ENCODE peak calls at places on chromosomes 11 and 22, in five cellular contexts. W is stimulated activated CD4-positive, alpha-beta T cell treated with anti-CD3 and anti-CD28 coated beads, Interleukin-2, amount 100 ng/mL, for 24 hours; A is LNCaP clone FGC; E is CD8-positive, alpha-beta memory T cell; M is erythroblast. N is an unnamed sample.

GRCh38 chr22:19429950-19430889 is 1.3 kb downstream of the HIRA start:
- DNase-seq in M (peak), W (peak), E (peak), A (no peak), N (peak)

GRCh38 chr11:31995031-31995430 is 95.8 kb upstream of the RCN1 start:
- DNase-seq in W (no peak), M (no peak), E (no peak), A (no peak), N (no peak)

GRCh38 chr22:44736581-44737413 is 15.6 kb upstream of the ARHGAP8 start:
- DNase-seq in E (no peak), W (no peak), M (no peak), A (no peak), N (no peak)

GRCh38 chr11:118304227-118304808 is at the start of gene CD3E:
- DNase-seq in E (peak), W (peak), M (no peak), A (no peak), N (no peak)

GRCh38 chr11:27910186-27910941 is 197.6 kb downstream of the KIF18A start:
- DNase-seq in A (no peak), M (no peak), E (no peak), W (no peak), N (no peak)

GRCh38 chr11:73283316-73284035 is 11.3 kb downstream of the P2RY6 start:
- DNase-seq in M (no peak), W (no peak), E (no peak), A (no peak), N (no peak)

GRCh38 chr11:37352485-37352884 is 754.4 kb upstream of the RAG2 start:
- DNase-seq in E (no peak), M (no peak), W (no peak), A (no peak), N (no peak)

GRCh38 chr11:69448471-69449284 is 32.8 kb upstream of the LINC01488 start:
- DNase-seq in A (no peak), W (no peak), E (peak), M (no peak), N (no peak)

GRCh38 chr11:67022341-67022933 is 497 bp upstream of the SYT12 start:
- DNase-seq in E (no peak), W (no peak), M (no peak), A (no peak), N (no peak)

GRCh38 chr11:35621620-35622019 is 3.4 kb downstream of the FJX1 start:
- DNase-seq in E (no peak), M (no peak), W (no peak), A (peak), N (no peak)

GRCh38 chr22:20953668-20954500 is 13.2 kb upstream of the AIFM3 start:
- DNase-seq in W (no peak), E (no peak), M (peak), A (no peak), N (no peak)

GRCh38 chr11:75565221-75565814 is 3.3 kb downstream of the SERPINH1 start:
- DNase-seq in E (no peak), M (no peak), A (no peak), W (no peak), N (no peak)

GRCh38 chr11:44356351-44356750 is 46.4 kb upstream of the ALX4 start:
- DNase-seq in M (no peak), E (no peak), A (no peak), W (no peak), N (no peak)

GRCh38 chr11:94866936-94867795 is 99.0 kb downstream of the AMOTL1 start:
- DNase-seq in M (no peak), A (no peak), E (no peak), W (no peak), N (no peak)

GRCh38 chr11:68470304-68470811 is 9.8 kb downstream of the PPP6R3 start:
- DNase-seq in M (no peak), W (no peak), E (no peak), A (no peak), N (no peak)

GRCh38 chr11:130726234-130726559 is 190.1 kb downstream of the SNX19 start:
- DNase-seq in M (no peak), E (no peak), A (no peak), W (no peak), N (no peak)

GRCh38 chr11:130829801-130830562 is 86.3 kb downstream of the SNX19 start:
- DNase-seq in A (peak), M (no peak), W (no peak), E (no peak), N (no peak)

GRCh38 chr11:68965901-68966868 is 14.6 kb downstream of the MRGPRD start:
- DNase-seq in W (no peak), M (no peak), E (peak), A (no peak), N (no peak)

GRCh38 chr22:30694638-30695350 is at the start of gene OSBP2:
- DNase-seq in A (no peak), M (peak), W (peak), E (peak), N (peak)

GRCh38 chr11:83566948-83567347 is 280.8 kb upstream of the CCDC90B start:
- DNase-seq in M (no peak), W (no peak), E (no peak), A (no peak), N (no peak)

GRCh38 chr22:46537946-46538815 is 761 bp upstream of the CELSR1 start:
- DNase-seq in W (no peak), E (no peak), M (no peak), A (no peak), N (peak)

N was measured in GM23338.